ENCODE peak calls at places on chromosomes 4 and X, in eight cellular contexts. One of them, this sample, is unnamed.

GRCh38 chr4:154004450-154004849 is 215.6 kb upstream of the SFRP2 start:
- DNase-seq in smooth muscle cell of the brain vasculature: no peak
- DNase-seq in AG09309: no peak
- DNase-seq in EL: no peak
- DNase-seq in heart right ventricle: no peak
- DNase-seq in Karpas-422: no peak
- DNase-seq in H9: no peak
- DNase-seq in ELR: no peak
- DNase-seq in this sample: no peak

GRCh38 chr4:152321408-152321807 is 214.5 kb downstream of the FBXW7 start:
- DNase-seq in EL: no peak
- DNase-seq in Karpas-422: no peak
- DNase-seq in smooth muscle cell of the brain vasculature: no peak
- DNase-seq in H9: no peak
- DNase-seq in ELR: no peak
- DNase-seq in AG09309: no peak
- DNase-seq in heart right ventricle: no peak
- DNase-seq in this sample: no peak

GRCh38 chr4:54423066-54423465 is 194.0 kb downstream of the PDGFRA start:
- DNase-seq in EL: peak
- DNase-seq in AG09309: peak
- DNase-seq in ELR: peak
- DNase-seq in heart right ventricle: no peak
- DNase-seq in smooth muscle cell of the brain vasculature: no peak
- DNase-seq in H9: no peak
- DNase-seq in Karpas-422: no peak
- DNase-seq in this sample: peak

GRCh38 chr4:186566068-186566467 is 10.7 kb upstream of the MTNR1A start:
- DNase-seq in AG09309: no peak
- DNase-seq in H9: no peak
- DNase-seq in ELR: no peak
- DNase-seq in EL: no peak
- DNase-seq in smooth muscle cell of the brain vasculature: no peak
- DNase-seq in Karpas-422: no peak
- DNase-seq in heart right ventricle: no peak
- DNase-seq in this sample: no peak

GRCh38 chr4:2715426-2715825 is 40.7 kb downstream of the TNIP2 start:
- DNase-seq in heart right ventricle: no peak
- DNase-seq in AG09309: no peak
- DNase-seq in ELR: no peak
- DNase-seq in Karpas-422: no peak
- DNase-seq in H9: no peak
- DNase-seq in EL: no peak
- DNase-seq in smooth muscle cell of the brain vasculature: no peak
- DNase-seq in this sample: no peak

GRCh38 chr4:16139066-16139945 is 55.5 kb upstream of the PROM1 start:
- DNase-seq in Karpas-422: no peak
- DNase-seq in EL: no peak
- DNase-seq in AG09309: no peak
- DNase-seq in H9: no peak
- DNase-seq in ELR: no peak
- DNase-seq in heart right ventricle: no peak
- DNase-seq in smooth muscle cell of the brain vasculature: no peak
- DNase-seq in this sample: no peak

GRCh38 chrX:112846787-112847186 is 6.2 kb upstream of the AMOT start:
- DNase-seq in H9: no peak
- DNase-seq in ELR: no peak
- DNase-seq in heart right ventricle: no peak
- DNase-seq in Karpas-422: no peak
- DNase-seq in AG09309: no peak
- DNase-seq in EL: no peak
- DNase-seq in smooth muscle cell of the brain vasculature: no peak
- DNase-seq in this sample: no peak

GRCh38 chr4:38647096-38647819 is 16.7 kb upstream of the KLF3 start:
- DNase-seq in EL: no peak
- DNase-seq in Karpas-422: no peak
- DNase-seq in smooth muscle cell of the brain vasculature: no peak
- DNase-seq in AG09309: no peak
- DNase-seq in ELR: no peak
- DNase-seq in H9: no peak
- DNase-seq in heart right ventricle: no peak
- DNase-seq in this sample: no peak

GRCh38 chr4:183011213-183011907 is 87.7 kb upstream of the WWC2 start:
- DNase-seq in smooth muscle cell of the brain vasculature: no peak
- DNase-seq in ELR: peak
- DNase-seq in EL: peak
- DNase-seq in AG09309: no peak
- DNase-seq in heart right ventricle: no peak
- DNase-seq in Karpas-422: no peak
- DNase-seq in H9: no peak
- DNase-seq in this sample: no peak

GRCh38 chrX:154542723-154543424 is 3.8 kb downstream of the G6PD start:
- DNase-seq in smooth muscle cell of the brain vasculature: no peak
- DNase-seq in Karpas-422: no peak
- DNase-seq in EL: no peak
- DNase-seq in AG09309: no peak
- DNase-seq in ELR: no peak
- DNase-seq in heart right ventricle: no peak
- DNase-seq in H9: no peak
- DNase-seq in this sample: no peak

GRCh38 chrX:7514871-7515599 is 327.9 kb upstream of the VCX start:
- DNase-seq in EL: peak
- DNase-seq in heart right ventricle: no peak
- DNase-seq in ELR: peak
- DNase-seq in AG09309: no peak
- DNase-seq in H9: no peak
- DNase-seq in smooth muscle cell of the brain vasculature: no peak
- DNase-seq in Karpas-422: no peak
- DNase-seq in this sample: no peak

GRCh38 chrX:46386511-46386910 is 158.7 kb downstream of the ZNF674 start:
- DNase-seq in AG09309: no peak
- DNase-seq in EL: no peak
- DNase-seq in Karpas-422: no peak
- DNase-seq in H9: no peak
- DNase-seq in heart right ventricle: no peak
- DNase-seq in ELR: peak
- DNase-seq in smooth muscle cell of the brain vasculature: no peak
- DNase-seq in this sample: no peak

GRCh38 chrX:31287861-31288260 is 216.0 kb upstream of the FTHL17 start:
- DNase-seq in heart right ventricle: no peak
- DNase-seq in AG09309: no peak
- DNase-seq in ELR: no peak
- DNase-seq in EL: no peak
- DNase-seq in smooth muscle cell of the brain vasculature: no peak
- DNase-seq in H9: no peak
- DNase-seq in Karpas-422: no peak
- DNase-seq in this sample: no peak

GRCh38 chrX:41291309-41291708 is 42.7 kb upstream of the DDX3X start:
- DNase-seq in AG09309: no peak
- DNase-seq in smooth muscle cell of the brain vasculature: no peak
- DNase-seq in heart right ventricle: no peak
- DNase-seq in Karpas-422: no peak
- DNase-seq in ELR: no peak
- DNase-seq in H9: peak
- DNase-seq in EL: no peak
- DNase-seq in this sample: no peak

GRCh38 chr4:139278956-139279722 is 886 bp downstream of the MGARP start:
- DNase-seq in AG09309: no peak
- DNase-seq in EL: no peak
- DNase-seq in ELR: no peak
- DNase-seq in H9: peak
- DNase-seq in Karpas-422: no peak
- DNase-seq in smooth muscle cell of the brain vasculature: no peak
- DNase-seq in heart right ventricle: no peak
- DNase-seq in this sample: no peak

GRCh38 chrX:148609766-148610698 is 109.6 kb downstream of the AFF2 start:
- DNase-seq in EL: no peak
- DNase-seq in smooth muscle cell of the brain vasculature: no peak
- DNase-seq in H9: peak
- DNase-seq in ELR: no peak
- DNase-seq in AG09309: no peak
- DNase-seq in Karpas-422: peak
- DNase-seq in heart right ventricle: no peak
- DNase-seq in this sample: no peak

GRCh38 chr4:170011921-170012628 is 14.1 kb downstream of the MFAP3L start:
- DNase-seq in Karpas-422: no peak
- DNase-seq in EL: no peak
- DNase-seq in ELR: no peak
- DNase-seq in H9: no peak
- DNase-seq in AG09309: no peak
- DNase-seq in smooth muscle cell of the brain vasculature: no peak
- DNase-seq in heart right ventricle: no peak
- DNase-seq in this sample: no peak

GRCh38 chrX:134764202-134764785 is 106.0 kb upstream of the PLAC1 start:
- DNase-seq in Karpas-422: peak
- DNase-seq in AG09309: no peak
- DNase-seq in smooth muscle cell of the brain vasculature: no peak
- DNase-seq in ELR: peak
- DNase-seq in heart right ventricle: no peak
- DNase-seq in EL: peak
- DNase-seq in H9: no peak
- DNase-seq in this sample: peak

GRCh38 chr4:82044141-82044993 is 329.4 kb downstream of the HNRNPD start:
- DNase-seq in AG09309: no peak
- DNase-seq in smooth muscle cell of the brain vasculature: no peak
- DNase-seq in ELR: peak
- DNase-seq in H9: peak
- DNase-seq in EL: peak
- DNase-seq in heart right ventricle: peak
- DNase-seq in Karpas-422: no peak
- DNase-seq in this sample: no peak

GRCh38 chrX:23511783-23512182 is 155.5 kb upstream of the PRDX4 start:
- DNase-seq in AG09309: no peak
- DNase-seq in ELR: no peak
- DNase-seq in Karpas-422: no peak
- DNase-seq in heart right ventricle: no peak
- DNase-seq in H9: no peak
- DNase-seq in smooth muscle cell of the brain vasculature: no peak
- DNase-seq in EL: no peak
- DNase-seq in this sample: no peak

GRCh38 chrX:133939655-133940054 is 45.7 kb downstream of the GPC3 start:
- DNase-seq in AG09309: no peak
- DNase-seq in heart right ventricle: no peak
- DNase-seq in smooth muscle cell of the brain vasculature: no peak
- DNase-seq in H9: no peak
- DNase-seq in EL: no peak
- DNase-seq in Karpas-422: no peak
- DNase-seq in ELR: no peak
- DNase-seq in this sample: no peak

GRCh38 chr4:38275331-38275821 is 315.2 kb downstream of the PTTG2 start:
- DNase-seq in H9: no peak
- DNase-seq in smooth muscle cell of the brain vasculature: no peak
- DNase-seq in Karpas-422: no peak
- DNase-seq in heart right ventricle: no peak
- DNase-seq in AG09309: no peak
- DNase-seq in ELR: no peak
- DNase-seq in EL: no peak
- DNase-seq in this sample: no peak

GRCh38 chr4:86091201-86091600 is 268.7 kb downstream of the MAPK10 start:
- DNase-seq in Karpas-422: no peak
- DNase-seq in ELR: peak
- DNase-seq in heart right ventricle: no peak
- DNase-seq in H9: no peak
- DNase-seq in AG09309: no peak
- DNase-seq in EL: no peak
- DNase-seq in smooth muscle cell of the brain vasculature: no peak
- DNase-seq in this sample: no peak

GRCh38 chr4:114558446-114559020 is 40.1 kb upstream of the UGT8 start:
- DNase-seq in heart right ventricle: no peak
- DNase-seq in H9: no peak
- DNase-seq in AG09309: no peak
- DNase-seq in smooth muscle cell of the brain vasculature: no peak
- DNase-seq in ELR: peak
- DNase-seq in Karpas-422: no peak
- DNase-seq in EL: peak
- DNase-seq in this sample: no peak

GRCh38 chrX:129772796-129773431 is 6.8 kb upstream of the SASH3 start:
- DNase-seq in heart right ventricle: peak
- DNase-seq in ELR: no peak
- DNase-seq in EL: no peak
- DNase-seq in Karpas-422: peak
- DNase-seq in H9: no peak
- DNase-seq in smooth muscle cell of the brain vasculature: no peak
- DNase-seq in AG09309: no peak
- DNase-seq in this sample: no peak

GRCh38 chrX:6679550-6679949 is 144.6 kb upstream of the VCX3A start:
- DNase-seq in EL: no peak
- DNase-seq in Karpas-422: no peak
- DNase-seq in heart right ventricle: no peak
- DNase-seq in ELR: no peak
- DNase-seq in H9: no peak
- DNase-seq in AG09309: no peak
- DNase-seq in smooth muscle cell of the brain vasculature: no peak
- DNase-seq in this sample: no peak

GRCh38 chrX:109472939-109473713 is 8.8 kb downstream of the GUCY2F start:
- DNase-seq in smooth muscle cell of the brain vasculature: peak
- DNase-seq in ELR: peak
- DNase-seq in AG09309: no peak
- DNase-seq in Karpas-422: peak
- DNase-seq in H9: peak
- DNase-seq in heart right ventricle: no peak
- DNase-seq in EL: peak
- DNase-seq in this sample: peak

GRCh38 chr4:78331965-78332364 is 219.6 kb upstream of the ANXA3 start:
- DNase-seq in Karpas-422: no peak
- DNase-seq in H9: no peak
- DNase-seq in smooth muscle cell of the brain vasculature: no peak
- DNase-seq in heart right ventricle: no peak
- DNase-seq in ELR: no peak
- DNase-seq in AG09309: no peak
- DNase-seq in EL: no peak
- DNase-seq in this sample: no peak

GRCh38 chrX:9184231-9184630 is 150.3 kb upstream of the FAM9B start:
- DNase-seq in smooth muscle cell of the brain vasculature: no peak
- DNase-seq in Karpas-422: no peak
- DNase-seq in heart right ventricle: no peak
- DNase-seq in ELR: peak
- DNase-seq in AG09309: no peak
- DNase-seq in EL: peak
- DNase-seq in H9: no peak
- DNase-seq in this sample: no peak

GRCh38 chr4:128468485-128468989 is 180.9 kb upstream of the PGRMC2 start:
- DNase-seq in Karpas-422: peak
- DNase-seq in H9: no peak
- DNase-seq in EL: peak
- DNase-seq in heart right ventricle: no peak
- DNase-seq in AG09309: peak
- DNase-seq in ELR: peak
- DNase-seq in smooth muscle cell of the brain vasculature: peak
- DNase-seq in this sample: peak

GRCh38 chr4:926538-926937 is 5.6 kb downstream of the GAK start:
- DNase-seq in H9: peak
- DNase-seq in ELR: peak
- DNase-seq in AG09309: no peak
- DNase-seq in heart right ventricle: no peak
- DNase-seq in smooth muscle cell of the brain vasculature: no peak
- DNase-seq in EL: no peak
- DNase-seq in Karpas-422: peak
- DNase-seq in this sample: no peak

GRCh38 chr4:59770865-59771264 is 1429.3 kb upstream of the ADGRL3 start:
- DNase-seq in heart right ventricle: no peak
- DNase-seq in ELR: no peak
- DNase-seq in EL: no peak
- DNase-seq in Karpas-422: no peak
- DNase-seq in H9: no peak
- DNase-seq in AG09309: no peak
- DNase-seq in smooth muscle cell of the brain vasculature: no peak
- DNase-seq in this sample: no peak

GRCh38 chr4:120948382-120948781 is 25.9 kb upstream of the PRDM5 start:
- DNase-seq in AG09309: no peak
- DNase-seq in heart right ventricle: no peak
- DNase-seq in ELR: peak
- DNase-seq in EL: peak
- DNase-seq in Karpas-422: no peak
- DNase-seq in H9: no peak
- DNase-seq in smooth muscle cell of the brain vasculature: no peak
- DNase-seq in this sample: no peak